ENCODE peak calls at places on chromosomes 6 and 20, in four cellular contexts. One of them, this sample, is unnamed.
A peak's percentile ranks its signal among the peaks of the same experiment; 100 is the strongest.

GRCh38 chr6:22364314-22364713 is 67.5 kb upstream of the PRL start:
- DNase-seq in esophagus squamous epithelium: no peak
- DNase-seq in A172: no peak
- DNase-seq in naive B cell: no peak
- DNase-seq in this sample: no peak

GRCh38 chr6:71124340-71124739 is 164.3 kb upstream of the OGFRL1 start:
- DNase-seq in esophagus squamous epithelium: no peak
- DNase-seq in A172: no peak
- DNase-seq in naive B cell: peak; percentile 25
- DNase-seq in this sample: no peak

GRCh38 chr6:160795716-160796115 is 93.7 kb downstream of the PLG start:
- DNase-seq in esophagus squamous epithelium: no peak
- DNase-seq in A172: peak; percentile 26
- DNase-seq in naive B cell: no peak
- DNase-seq in this sample: no peak

GRCh38 chr6:10266061-10266460 is 148.8 kb downstream of the TFAP2A start:
- DNase-seq in esophagus squamous epithelium: no peak
- DNase-seq in A172: no peak
- DNase-seq in naive B cell: no peak
- DNase-seq in this sample: no peak

GRCh38 chr6:32222333-32223230 is 1.3 kb downstream of the NOTCH4 start:
- DNase-seq in esophagus squamous epithelium: no peak
- DNase-seq in A172: no peak
- DNase-seq in naive B cell: no peak
- DNase-seq in this sample: peak; percentile 31

GRCh38 chr6:113015249-113015648 is 668.1 kb downstream of the RFPL4B start:
- DNase-seq in esophagus squamous epithelium: no peak
- DNase-seq in A172: no peak
- DNase-seq in naive B cell: no peak
- DNase-seq in this sample: no peak

GRCh38 chr6:41713161-41713649 is 22.2 kb downstream of the TFEB start:
- DNase-seq in esophagus squamous epithelium: no peak
- DNase-seq in A172: peak; percentile 94
- DNase-seq in naive B cell: no peak
- DNase-seq in this sample: peak; percentile 92

GRCh38 chr6:44671333-44671732 is 283.8 kb downstream of the CDC5L start:
- DNase-seq in esophagus squamous epithelium: no peak
- DNase-seq in A172: no peak
- DNase-seq in naive B cell: no peak
- DNase-seq in this sample: no peak

GRCh38 chr20:17699931-17700351 is at the start of gene BANF2:
- DNase-seq in esophagus squamous epithelium: no peak
- DNase-seq in A172: no peak
- DNase-seq in naive B cell: no peak
- DNase-seq in this sample: no peak

GRCh38 chr20:20237093-20237959 is 130.6 kb upstream of the INSM1 start:
- DNase-seq in esophagus squamous epithelium: no peak
- DNase-seq in A172: peak; percentile 46
- DNase-seq in naive B cell: no peak
- DNase-seq in this sample: no peak

GRCh38 chr6:74070091-74070490 is 374.1 kb downstream of the CD109 start:
- DNase-seq in esophagus squamous epithelium: no peak
- DNase-seq in A172: peak; percentile 72
- DNase-seq in naive B cell: no peak
- DNase-seq in this sample: no peak

GRCh38 chr6:73377225-73377624 is 7.5 kb upstream of the OOEP start:
- DNase-seq in esophagus squamous epithelium: no peak
- DNase-seq in A172: no peak
- DNase-seq in naive B cell: no peak
- DNase-seq in this sample: no peak

GRCh38 chr6:159852877-159853276 is 37.9 kb upstream of the MAS1 start:
- DNase-seq in esophagus squamous epithelium: no peak
- DNase-seq in A172: no peak
- DNase-seq in naive B cell: no peak
- DNase-seq in this sample: no peak